ENCODE peak calls at places on chromosome 6, in six cellular contexts. P, E, R, J, U and G are unnamed samples.

GRCh38 chr6:24872769-24873168 is 63.0 kb downstream of the RIPOR2 start:
- DNase-seq in P (no peak), R (no peak), U (no peak), J (no peak), E (no peak), G (no peak)

GRCh38 chr6:38580030-38580429 is 59.7 kb downstream of the BTBD9 start:
- DNase-seq in E (no peak), R (no peak), U (no peak), P (no peak), J (no peak), G (no peak)

GRCh38 chr6:98747246-98747645 is 87.1 kb upstream of the POU3F2 start:
- DNase-seq in P (no peak), E (no peak), R (no peak), J (no peak), U (peak), G (no peak)

GRCh38 chr6:47146426-47147174 is 104.5 kb upstream of the ADGRF1 start:
- DNase-seq in R (no peak), E (no peak), J (no peak), U (no peak), P (no peak), G (no peak)

GRCh38 chr6:116528800-116529199 is 16.7 kb downstream of the TRAPPC3L start:
- DNase-seq in E (no peak), P (no peak), R (no peak), J (no peak), U (no peak), G (no peak)

GRCh38 chr6:12969933-12970332 is 253.4 kb downstream of the PHACTR1 start:
- DNase-seq in R (no peak), E (no peak), J (no peak), P (no peak), U (no peak), G (no peak)

GRCh38 chr6:120938164-120938875 is 396.0 kb downstream of the TBC1D32 start:
- DNase-seq in J (no peak), U (no peak), P (no peak), E (no peak), R (no peak), G (no peak)

GRCh38 chr6:158445426-158446085 is 114.3 kb upstream of the TMEM181 start:
- DNase-seq in J (no peak), U (no peak), P (no peak), R (no peak), E (no peak), G (no peak)

GRCh38 chr6:56766806-56767178 is 124.1 kb upstream of the DST start:
- DNase-seq in J (no peak), P (no peak), R (peak), U (no peak), E (no peak), G (no peak)

GRCh38 chr6:158970640-158971291 is 29.2 kb downstream of the RSPH3 start:
- DNase-seq in U (peak), R (no peak), E (no peak), J (no peak), P (no peak), G (no peak)

GRCh38 chr6:138250513-138251247 is 32.4 kb upstream of the PBOV1 start:
- DNase-seq in J (no peak), E (no peak), U (peak), R (no peak), P (no peak), G (peak)

GRCh38 chr6:2020909-2021308 is 224.5 kb downstream of the GMDS start:
- DNase-seq in E (no peak), P (no peak), U (no peak), J (no peak), R (no peak), G (peak)

GRCh38 chr6:92433911-92434310 is 985.4 kb downstream of the EPHA7 start:
- DNase-seq in R (no peak), J (no peak), U (no peak), E (no peak), P (no peak), G (no peak)

GRCh38 chr6:52922161-52922560 is 12.7 kb upstream of the GSTA3 start:
- DNase-seq in P (no peak), J (no peak), U (no peak), R (peak), E (no peak), G (no peak)

GRCh38 chr6:143258945-143259344 is 191.6 kb downstream of the ADAT2 start:
- DNase-seq in P (no peak), R (peak), U (no peak), E (no peak), J (no peak), G (no peak)

GRCh38 chr6:24126586-24127192 is 674 bp downstream of the NRSN1 start:
- DNase-seq in J (no peak), E (peak), P (no peak), U (peak), R (peak), G (peak)

GRCh38 chr6:158991017-158991723 is 8.8 kb downstream of the RSPH3 start:
- DNase-seq in P (no peak), J (no peak), R (peak), E (no peak), U (no peak), G (no peak)

GRCh38 chr6:165571068-165571682 is 91.9 kb downstream of the PDE10A start:
- DNase-seq in R (no peak), U (no peak), E (no peak), J (no peak), P (no peak), G (peak)

GRCh38 chr6:30778001-30778400 is 33.7 kb upstream of the IER3 start:
- DNase-seq in U (no peak), J (no peak), E (no peak), P (no peak), R (no peak), G (no peak)

GRCh38 chr6:101630956-101631355 is 237.4 kb downstream of the GRIK2 start:
- DNase-seq in E (no peak), P (no peak), R (no peak), J (no peak), U (peak), G (no peak)

GRCh38 chr6:12174878-12175277 is 115.3 kb upstream of the EDN1 start:
- DNase-seq in E (no peak), P (no peak), U (no peak), R (no peak), J (no peak), G (no peak)

GRCh38 chr6:108958900-108959770 is 110.9 kb downstream of the ARMC2 start:
- DNase-seq in E (no peak), J (no peak), R (no peak), P (no peak), U (no peak), G (no peak)

GRCh38 chr6:56350857-56351256 is 103.5 kb upstream of the COL21A1 start:
- DNase-seq in U (no peak), J (no peak), R (no peak), E (no peak), P (no peak), G (no peak)

GRCh38 chr6:88246654-88247053 is 80.5 kb upstream of the CNR1 start:
- DNase-seq in U (no peak), P (no peak), R (no peak), J (no peak), E (no peak), G (no peak)

GRCh38 chr6:132703936-132704335 is 9.9 kb downstream of the VNN1 start:
- DNase-seq in R (no peak), J (no peak), E (no peak), U (no peak), P (no peak), G (no peak)